ENCODE peak calls at places on chromosomes 1 and 21, in four cellular contexts. Q is foreskin fibroblast, J is Panc1, P is dorsolateral prefrontal cortex. V is an unnamed sample.

GRCh38 chr21:44020551-44020950 is 8.4 kb downstream of the TRAPPC10 start:
- DNase-seq in Q (no peak), P (no peak), J (no peak), V (no peak)

GRCh38 chr1:226126824-226127591 is 59.5 kb downstream of the ACBD3 start:
- DNase-seq in Q (no peak), P (no peak), J (no peak), V (peak; percentile 95)

GRCh38 chr21:43188712-43189151 is 19.9 kb downstream of the CRYAA start:
- DNase-seq in P (peak; percentile 59), J (no peak), Q (no peak), V (no peak)

GRCh38 chr21:39007985-39008384 is 175.3 kb downstream of the PSMG1 start:
- DNase-seq in Q (no peak), P (no peak), J (no peak), V (no peak)

GRCh38 chr21:44846485-44847260 is 26.8 kb downstream of the PTTG1IP start:
- DNase-seq in J (no peak), P (peak; percentile 70), Q (peak; percentile 62), V (peak; percentile 80)

GRCh38 chr1:19559641-19560040 is 74.3 kb upstream of the CAPZB start:
- DNase-seq in P (no peak), Q (peak; percentile 51), J (peak; percentile 27), V (peak; percentile 52)

GRCh38 chr1:216726435-216726834 is 3.2 kb upstream of the ESRRG start:
- DNase-seq in J (no peak), P (no peak), Q (no peak), V (no peak)

GRCh38 chr1:159924025-159924790 is 1.1 kb downstream of the TAGLN2 start:
- DNase-seq in P (peak; percentile 43), Q (peak; percentile 91), J (no peak), V (peak; percentile 91)

GRCh38 chr1:66532798-66533783 is 862 bp upstream of the SGIP1 start:
- DNase-seq in J (no peak), P (peak; percentile 16), Q (peak; percentile 78), V (peak; percentile 14)

GRCh38 chr1:17161137-17161700 is 42.0 kb upstream of the PADI2 start:
- DNase-seq in Q (no peak), P (no peak), J (no peak), V (no peak)

GRCh38 chr1:8905582-8906191 is 27.2 kb upstream of the ENO1 start:
- DNase-seq in Q (no peak), J (no peak), P (no peak), V (peak; percentile 53)

GRCh38 chr1:233473549-233474204 is 140.2 kb upstream of the KCNK1 start:
- DNase-seq in Q (no peak), P (no peak), J (no peak), V (no peak)

GRCh38 chr1:157856538-157856937 is 14.9 kb upstream of the CD5L start:
- DNase-seq in P (no peak), Q (no peak), J (no peak), V (no peak)

GRCh38 chr1:51684776-51685175 is 67.9 kb downstream of the OSBPL9 start:
- DNase-seq in J (no peak), Q (no peak), P (no peak), V (no peak)

GRCh38 chr1:183719289-183719688 is 66.2 kb upstream of the APOBEC4 start:
- DNase-seq in J (no peak), Q (no peak), P (no peak), V (no peak)

GRCh38 chr1:31757204-31757679 is 6.9 kb downstream of the ADGRB2 start:
- DNase-seq in J (no peak), P (no peak), Q (no peak), V (no peak)

GRCh38 chr1:116855788-116856187 is 53.9 kb upstream of the PTGFRN start:
- DNase-seq in J (no peak), P (no peak), Q (peak; percentile 82), V (no peak)

GRCh38 chr1:55074455-55074854 is 35.1 kb downstream of the PCSK9 start:
- DNase-seq in P (no peak), Q (no peak), J (no peak), V (no peak)

GRCh38 chr1:1228596-1229321 is 3.0 kb downstream of the SDF4 start:
- DNase-seq in Q (no peak), J (no peak), P (no peak), V (no peak)

GRCh38 chr1:13749543-13750307 is 49.7 kb downstream of the PRDM2 start:
- DNase-seq in J (no peak), Q (peak; percentile 49), P (no peak), V (peak; percentile 61)

GRCh38 chr1:206705187-206705586 is 20.5 kb downstream of the MAPKAPK2 start:
- DNase-seq in P (peak; percentile 55), J (no peak), Q (peak; percentile 79), V (peak; percentile 74)

DNA sequence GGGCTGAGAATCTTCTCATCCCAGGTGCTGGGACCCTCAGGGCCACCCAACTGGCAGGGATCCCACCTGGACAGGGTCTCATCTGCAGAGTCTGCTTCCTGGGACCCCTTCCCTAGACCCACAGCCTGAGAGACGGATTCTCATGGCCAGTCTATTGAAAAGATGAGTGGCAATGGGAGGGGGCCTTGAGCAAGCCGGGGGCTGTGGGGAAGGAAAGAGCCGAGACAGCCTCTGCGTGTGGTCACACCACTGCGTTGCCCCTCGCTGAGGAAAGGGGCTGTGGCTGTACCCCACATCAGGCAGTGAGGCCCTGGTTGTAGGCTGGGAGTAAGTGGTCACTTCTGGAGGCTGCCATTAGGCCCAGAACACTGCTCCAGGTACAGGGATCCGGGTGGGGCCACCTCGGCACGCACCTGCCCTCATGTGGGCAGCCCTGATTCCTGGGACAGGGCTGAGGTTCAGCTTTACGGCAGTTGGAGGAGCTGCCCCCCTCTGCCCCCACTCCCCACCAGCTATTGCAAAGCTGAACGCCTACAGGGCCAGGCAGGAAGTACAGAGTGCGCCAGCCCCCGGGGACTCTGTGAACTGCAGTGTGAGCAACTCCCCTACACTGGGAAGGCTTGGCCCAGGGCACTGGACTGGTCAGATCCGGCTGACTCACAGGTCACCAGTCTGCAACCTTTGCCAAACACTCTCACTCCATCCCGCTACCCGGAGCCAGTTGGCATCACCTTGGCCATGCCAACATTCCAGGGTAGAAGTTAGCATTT is 106.9 kb downstream of the RIPK4 start:
- DNase-seq in J (no peak), Q (no peak), P (no peak), V (no peak)
- TF ChIP-seq CTCF in J (no peak), Q (no peak), P (no peak), V (no peak)

DNA sequence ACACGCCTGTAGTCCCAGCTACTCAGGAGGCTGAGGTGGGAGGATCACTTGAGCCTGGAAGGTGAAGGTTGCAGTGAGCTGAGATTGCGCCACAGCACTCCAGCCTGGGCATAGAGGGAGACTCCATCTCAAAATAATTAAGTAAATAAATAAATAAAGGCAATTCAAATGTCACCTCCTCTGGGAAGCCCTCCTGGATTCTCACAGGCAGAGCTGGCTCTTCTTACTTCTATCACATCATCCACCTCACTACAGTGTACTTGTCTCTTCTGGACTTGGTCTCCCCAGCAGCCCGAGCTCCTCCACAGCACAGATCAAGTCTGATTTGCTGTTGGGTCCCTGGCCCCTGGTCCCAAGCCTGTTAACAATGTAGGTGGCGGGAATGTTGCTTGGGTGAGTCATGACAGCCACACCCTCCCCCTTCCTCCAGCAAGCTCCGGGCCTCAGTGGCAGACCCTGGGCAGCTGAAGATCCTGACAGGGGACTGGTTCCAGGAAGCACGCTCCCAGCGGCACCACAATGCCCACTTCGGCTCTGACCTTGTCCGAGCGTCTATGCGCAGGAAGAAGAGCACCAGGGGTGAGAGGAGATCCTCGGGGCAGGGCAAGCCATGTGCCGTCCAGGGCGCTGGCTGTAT is 5.3 kb downstream of the SYTL1 start:
- DNase-seq in Q (no peak), J (no peak), P (no peak), V (peak; percentile 61)
- H3K4me3 ChIP-seq in Q (no peak overlapping the region), J (no peak overlapping the region), P (no peak overlapping the region), V (no peak overlapping the region)

DNA sequence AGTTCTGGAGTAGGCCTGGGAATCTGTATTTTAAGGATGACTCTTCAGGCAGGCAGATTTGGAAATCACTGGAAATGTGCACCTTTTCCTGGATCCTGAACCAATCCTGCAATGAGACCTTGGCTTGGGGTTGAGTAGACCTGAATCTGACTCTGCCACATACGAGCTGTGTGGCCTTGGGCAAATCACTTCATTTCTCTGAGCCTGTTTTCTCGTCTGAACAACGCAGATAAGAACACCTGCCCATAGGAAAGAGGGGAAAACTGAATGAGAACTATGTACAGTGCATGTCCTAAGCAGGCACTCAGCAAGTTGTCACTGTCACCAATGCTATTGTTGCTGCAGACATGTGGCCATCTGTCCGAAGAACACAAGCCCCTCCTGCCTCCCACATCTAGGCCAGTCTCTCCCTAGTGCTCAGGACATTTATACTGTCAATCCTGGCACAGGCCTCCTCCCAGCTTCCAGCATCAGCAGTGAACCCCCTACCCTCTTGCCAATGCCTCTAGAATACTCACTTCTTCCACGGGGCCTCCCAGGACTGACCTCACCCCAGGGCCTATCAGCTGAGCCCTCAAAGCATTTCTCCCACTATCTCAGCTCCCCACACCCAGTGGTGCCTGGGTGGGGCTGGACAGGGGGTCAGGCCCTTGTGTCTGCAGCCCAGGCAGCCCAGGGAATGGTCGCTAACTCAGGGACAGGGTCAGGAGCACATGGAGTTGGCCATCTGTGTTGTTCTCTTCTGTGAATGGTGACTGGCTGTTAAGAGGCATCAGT is 88.8 kb upstream of the ZBTB40 start:
- DNase-seq in J (no peak), Q (no peak), P (no peak), V (no peak)
- TF ChIP-seq CTCF in J (no peak), Q (no peak), P (no peak), V (no peak)

DNA sequence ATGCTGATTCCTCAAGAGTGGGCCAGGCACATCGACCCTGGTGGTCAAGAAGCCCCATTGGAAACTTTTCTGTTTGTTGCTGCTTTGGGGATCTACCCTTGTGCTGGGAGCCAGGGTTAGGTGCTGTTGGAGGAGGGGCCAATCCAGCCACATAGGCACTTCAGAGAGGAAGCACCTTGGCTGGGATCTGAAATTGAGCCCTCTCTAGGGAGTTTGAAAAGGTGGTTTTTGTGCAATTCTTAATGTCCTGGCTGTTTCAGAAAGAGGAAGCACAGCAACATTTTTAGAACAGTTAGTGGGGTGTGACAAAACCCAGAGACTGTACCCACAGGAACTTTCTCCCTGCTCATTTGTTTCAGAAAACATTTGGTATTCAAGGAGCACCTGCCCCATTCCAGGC is 17.2 kb upstream of the BEND5 start:
- DNase-seq in P (no peak), Q (no peak), J (no peak), V (no peak)
- H3K4me3 ChIP-seq in P (no peak overlapping the region), Q (no peak overlapping the region), J (no peak overlapping the region), V (no peak overlapping the region)

GRCh38 chr1:27133990-27134389 is 20.9 kb downstream of the SLC9A1 start:
- DNase-seq in Q (no peak), P (no peak), J (no peak), V (no peak)

GRCh38 chr1:27137544-27138075 is 17.3 kb downstream of the SLC9A1 start:
- DNase-seq in J (no peak), Q (peak; percentile 42), P (peak; percentile 40), V (peak; percentile 69)

GRCh38 chr1:27137022-27137542 is 17.8 kb downstream of the SLC9A1 start:
- DNase-seq in Q (no peak), J (no peak), P (peak; percentile 63), V (no peak)

GRCh38 chr1:27138368-27138767 is 16.6 kb downstream of the SLC9A1 start:
- DNase-seq in Q (no peak), J (no peak), P (no peak), V (no peak)

GRCh38 chr1:27135920-27136551 is 18.9 kb downstream of the SLC9A1 start:
- DNase-seq in J (no peak), P (no peak), Q (no peak), V (no peak)
- TF ChIP-seq CTCF in J (no peak), P (no peak), Q (no peak), V (no peak)

DNA sequence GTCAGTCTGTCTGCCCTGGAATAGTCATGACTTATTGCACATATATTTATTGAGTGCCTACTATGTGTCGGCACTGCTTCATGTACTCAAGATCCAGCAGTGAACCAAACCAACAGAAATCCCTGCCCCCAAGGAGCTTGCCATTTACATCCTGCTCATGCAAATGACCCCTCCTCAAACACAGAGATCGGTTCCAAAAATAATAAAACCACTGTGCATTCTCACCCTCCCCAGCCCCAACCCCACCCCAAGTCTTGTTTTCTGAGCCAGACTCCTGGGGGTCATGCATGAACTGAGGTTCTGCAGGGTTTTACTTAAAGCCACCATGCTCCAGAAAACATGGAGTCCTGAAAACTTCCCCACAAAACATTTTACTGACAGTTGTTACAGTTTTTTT is 61.9 kb downstream of the KIAA0040 start:
- DNase-seq in P (no peak), Q (no peak), J (no peak), V (no peak)
- H3K4me3 ChIP-seq in P (no peak overlapping the region), Q (no peak overlapping the region), J (no peak overlapping the region), V (no peak overlapping the region)